ENCODE peak calls at places on chromosome 20, in eight cellular contexts. T is BJ; H is progenitor cell of endocrine pancreas; M is effector CD4-positive, alpha-beta T cell; F is activated T-helper 1 cell treated with Interleukin-2 at 50 U/mL for 16 hours; I is bronchial epithelial cell; Y is CD8-positive, alpha-beta T cell; R is T follicular helper cell. E is an unnamed sample.

GRCh38 chr20:1671891-1672669 is 14.5 kb upstream of the SIRPG start:
- DNase-seq in T (no peak), H (no peak), M (no peak), F (no peak), I (no peak), Y (no peak), R (no peak), E (no peak)

GRCh38 chr20:17172826-17173420 is 53.9 kb upstream of the PCSK2 start:
- DNase-seq in T (no peak), H (no peak), M (no peak), F (no peak), I (no peak), Y (no peak), R (no peak), E (no peak)

GRCh38 chr20:38673261-38673660 is 51.0 kb upstream of the SLC32A1 start:
- DNase-seq in T (no peak), H (no peak), M (no peak), F (no peak), I (peak; percentile 13), Y (no peak), R (no peak), E (no peak)

GRCh38 chr20:10761232-10761631 is 87.4 kb upstream of the JAG1 start:
- DNase-seq in T (no peak), H (no peak), M (no peak), F (no peak), I (peak; percentile 99), Y (no peak), R (no peak), E (no peak)

GRCh38 chr20:58408603-58409246 is 19.7 kb downstream of the VAPB start:
- DNase-seq in T (no peak), H (no peak), M (no peak), F (no peak), I (no peak), Y (no peak), R (no peak), E (no peak)

GRCh38 chr20:272718-273117 is 15.2 kb downstream of the DEFB132 start:
- DNase-seq in T (no peak), H (no peak), M (no peak), F (no peak), I (no peak), Y (no peak), R (no peak), E (no peak)

GRCh38 chr20:64142546-64142945 is 21.7 kb upstream of the MYT1 start:
- DNase-seq in T (no peak), H (no peak), M (no peak), F (no peak), I (no peak), Y (no peak), R (no peak), E (no peak)

GRCh38 chr20:24376523-24377085 is 92.8 kb upstream of the SYNDIG1 start:
- DNase-seq in T (peak; percentile 26), H (no peak), M (no peak), F (no peak), I (peak; percentile 60), Y (no peak), R (no peak), E (peak; percentile 41)

GRCh38 chr20:41363601-41364000 is 3.0 kb downstream of the EMILIN3 start:
- DNase-seq in T (no peak), H (no peak), M (no peak), F (no peak), I (no peak), Y (no peak), R (no peak), E (no peak)

GRCh38 chr20:7940341-7940740 is at the start of gene HAO1:
- DNase-seq in T (no peak), H (no peak), M (no peak), F (no peak), I (no peak), Y (no peak), R (no peak), E (no peak)

GRCh38 chr20:16810216-16810615 is 62.1 kb downstream of the OTOR start:
- DNase-seq in T (no peak), H (no peak), M (no peak), F (no peak), I (peak; percentile 41), Y (no peak), R (no peak), E (no peak)

GRCh38 chr20:11849976-11850670 is 67.6 kb upstream of the BTBD3 start:
- DNase-seq in T (no peak), H (no peak), M (no peak), F (no peak), I (peak; percentile 94), Y (no peak), R (no peak), E (peak; percentile 42)

GRCh38 chr20:64107736-64108457 is 532 bp upstream of the NPBWR2 start:
- DNase-seq in T (no peak), H (no peak), M (no peak), F (no peak), I (no peak), Y (no peak), R (no peak), E (no peak)